ENCODE peak calls at places on chromosomes 7 and 10, in ten cellular contexts. A, M, N, P, S, Q, I, X, F and B are unnamed samples.

GRCh38 chr10:104767282-104767681 is 126.2 kb downstream of the SORCS3 start:
- DNase-seq in S (no peak), P (no peak), I (no peak), Q (no peak), A (no peak), N (no peak), X (no peak), M (no peak), F (no peak), B (no peak)

GRCh38 chr7:98366562-98366938 is 34.3 kb downstream of the BAIAP2L1 start:
- DNase-seq in I (no peak), F (no peak), P (no peak), M (no peak), S (no peak), X (no peak), Q (no peak), N (no peak), A (no peak), B (no peak)

GRCh38 chr7:141071260-141071854 is 2.5 kb upstream of the TMEM178B start:
- DNase-seq in P (peak; percentile 40), X (no peak), A (peak; percentile 66), N (peak; percentile 49), S (no peak), I (no peak), F (peak; percentile 71), M (no peak), Q (no peak), B (no peak)

GRCh38 chr10:1377756-1378397 is 321.7 kb downstream of the WDR37 start:
- DNase-seq in Q (no peak), P (no peak), X (no peak), S (no peak), M (no peak), F (no peak), I (no peak), A (no peak), N (no peak), B (no peak)

GRCh38 chr10:118002581-118002980 is 44.2 kb downstream of the RAB11FIP2 start:
- DNase-seq in S (no peak), A (no peak), N (peak; percentile 51), I (no peak), P (no peak), F (peak; percentile 5), M (no peak), Q (no peak), X (no peak), B (no peak)

GRCh38 chr7:116342125-116342524 is 131.8 kb downstream of the TES start:
- DNase-seq in N (peak; percentile 65), S (no peak), I (no peak), M (no peak), Q (no peak), P (no peak), F (no peak), X (no peak), A (no peak), B (no peak)

GRCh38 chr7:32290015-32290414 is 200.2 kb downstream of the LSM5 start:
- DNase-seq in M (no peak), N (no peak), Q (no peak), P (peak; percentile 64), A (no peak), I (no peak), S (no peak), X (no peak), F (no peak), B (no peak)

GRCh38 chr10:122232781-122233180 is 38.3 kb upstream of the BTBD16 start:
- DNase-seq in N (peak; percentile 93), A (no peak), I (no peak), P (no peak), M (peak; percentile 85), F (no peak), S (no peak), Q (no peak), X (no peak), B (no peak)

GRCh38 chr10:35453855-35454532 is 117.7 kb downstream of the CCNY start:
- DNase-seq in S (no peak), M (no peak), F (no peak), A (no peak), X (no peak), I (no peak), Q (no peak), N (peak; percentile 82), P (no peak), B (no peak)

GRCh38 chr7:76080211-76080610 is 32.3 kb downstream of the MDH2 start:
- DNase-seq in X (no peak), P (no peak), M (no peak), N (no peak), Q (no peak), A (no peak), F (no peak), I (no peak), S (no peak), B (no peak)

GRCh38 chr7:5699951-5700384 is 81.5 kb downstream of the RNF216 start:
- DNase-seq in Q (peak; percentile 59), A (peak; percentile 82), F (peak; percentile 83), X (peak; percentile 49), N (no peak), S (peak; percentile 46), P (no peak), M (no peak), I (no peak), B (no peak)

GRCh38 chr10:97407211-97407951 is 6.2 kb upstream of the RRP12 start:
- DNase-seq in X (no peak), F (peak; percentile 71), A (peak; percentile 78), S (peak; percentile 57), N (peak; percentile 81), M (peak; percentile 54), P (no peak), Q (peak; percentile 46), I (peak; percentile 65), B (no peak)

GRCh38 chr10:84140036-84140379 is 699 bp downstream of the GHITM start:
- DNase-seq in Q (no peak), F (no peak), P (no peak), A (no peak), S (no peak), M (no peak), I (no peak), X (no peak), N (peak; percentile 59), B (no peak)

GRCh38 chr10:58305821-58306220 is 29.0 kb upstream of the UBE2D1 start:
- DNase-seq in X (no peak), F (no peak), Q (no peak), I (no peak), M (no peak), A (no peak), P (no peak), S (no peak), N (no peak), B (no peak)

GRCh38 chr7:120353171-120353570 is 80.2 kb downstream of the KCND2 start:
- DNase-seq in N (no peak), S (no peak), X (no peak), P (no peak), F (no peak), I (no peak), A (no peak), M (no peak), Q (no peak), B (no peak)